ENCODE peak calls at places on chromosomes 1 and 21, in ten cellular contexts. A, I, O, K, C, B, L, F, M and S are unnamed samples.
A peak's percentile ranks its signal among the peaks of the same experiment; 100 is the strongest.

GRCh38 chr1:66752000-66752592 is at the start of gene DYNLT5:
- DNase-seq in M (peak; percentile 56), A (peak; percentile 60), O (no peak), F (no peak), I (no peak), B (peak; percentile 25), K (no peak), L (no peak), C (peak; percentile 78), S (peak; percentile 49)

GRCh38 chr1:198856601-198857000 is 217.8 kb downstream of the PTPRC start:
- DNase-seq in I (no peak), F (no peak), K (no peak), M (no peak), O (no peak), L (no peak), C (no peak), A (peak; percentile 77), B (no peak), S (no peak)

GRCh38 chr21:31900121-31900895 is 27.5 kb downstream of the HUNK start:
- DNase-seq in M (no peak), A (no peak), O (no peak), C (no peak), L (peak; percentile 99), K (no peak), I (no peak), B (peak; percentile 79), F (no peak), S (no peak)

GRCh38 chr1:14167889-14168288 is 430.6 kb upstream of the KAZN start:
- DNase-seq in K (no peak), C (no peak), B (no peak), A (no peak), M (no peak), I (no peak), L (no peak), O (no peak), F (no peak), S (no peak)

GRCh38 chr1:83554174-83554573 is 444.8 kb downstream of the TTLL7 start:
- DNase-seq in M (no peak), C (peak; percentile 45), I (no peak), B (no peak), F (no peak), A (peak; percentile 1), K (no peak), O (no peak), L (no peak), S (peak; percentile 26)

GRCh38 chr1:157367091-157367739 is 185.1 kb downstream of the FCRL5 start:
- DNase-seq in C (no peak), M (no peak), I (no peak), F (no peak), O (no peak), K (no peak), B (no peak), L (no peak), A (no peak), S (no peak)

GRCh38 chr1:21572735-21573277 is 63.6 kb downstream of the ALPL start:
- DNase-seq in O (no peak), A (no peak), B (no peak), I (no peak), M (no peak), C (no peak), K (no peak), F (no peak), L (no peak), S (no peak)

GRCh38 chr1:67664048-67664447 is 21.0 kb upstream of the GADD45A start:
- DNase-seq in L (peak; percentile 93), M (no peak), F (no peak), B (no peak), O (no peak), I (no peak), A (peak; percentile 23), C (no peak), K (no peak), S (no peak)

GRCh38 chr1:43522776-43523480 is 7.8 kb upstream of the PTPRF start:
- DNase-seq in A (peak; percentile 60), B (peak; percentile 91), K (no peak), M (no peak), I (no peak), L (peak; percentile 86), F (peak; percentile 87), O (no peak), C (no peak), S (no peak)

GRCh38 chr1:52253421-52253820 is 111.5 kb downstream of the ZFYVE9 start:
- DNase-seq in B (no peak), K (no peak), M (no peak), C (no peak), F (no peak), I (no peak), O (no peak), L (no peak), A (no peak), S (no peak)

GRCh38 chr1:87325982-87326738 is 2.5 kb upstream of the LMO4 start:
- DNase-seq in C (peak; percentile 40), O (peak; percentile 58), B (no peak), I (no peak), A (peak; percentile 51), F (no peak), K (peak; percentile 75), L (peak; percentile 44), M (peak; percentile 26), S (peak; percentile 67)

GRCh38 chr1:183472488-183473285 is at the start of gene SMG7:
- DNase-seq in L (no peak), O (peak; percentile 58), I (peak; percentile 29), B (peak; percentile 65), A (peak; percentile 41), K (no peak), C (peak; percentile 44), F (no peak), M (no peak), S (peak; percentile 49)

GRCh38 chr21:42567861-42568260 is 54.2 kb downstream of the SLC37A1 start:
- DNase-seq in I (no peak), C (no peak), O (no peak), B (peak; percentile 6), F (no peak), L (no peak), M (no peak), K (no peak), A (no peak), S (peak; percentile 4)

GRCh38 chr1:26336477-26337205 is 17.3 kb downstream of the CRYBG2 start:
- DNase-seq in O (peak; percentile 81), K (peak; percentile 82), M (no peak), C (peak; percentile 95), A (peak; percentile 21), B (peak; percentile 90), F (no peak), L (no peak), I (peak; percentile 89), S (peak; percentile 81)

GRCh38 chr1:171805395-171806115 is 24.1 kb downstream of the METTL13 start:
- DNase-seq in B (no peak), I (peak; percentile 31), M (no peak), F (no peak), K (no peak), O (no peak), C (no peak), L (no peak), A (peak; percentile 23), S (no peak)

GRCh38 chr1:9362488-9362887 is 69.8 kb downstream of the SPSB1 start:
- DNase-seq in I (no peak), A (no peak), K (no peak), O (no peak), M (peak; percentile 59), B (no peak), L (no peak), F (no peak), C (no peak), S (no peak)

GRCh38 chr21:29343517-29343916 is 44.8 kb downstream of the BACH1 start:
- DNase-seq in I (no peak), B (no peak), O (no peak), M (no peak), A (peak; percentile 88), L (no peak), K (no peak), F (peak; percentile 77), C (no peak), S (no peak)

GRCh38 chr1:3773572-3774502 is 1.3 kb downstream of the SMIM1 start:
- DNase-seq in O (no peak), M (no peak), C (no peak), B (no peak), K (no peak), A (no peak), F (no peak), L (peak; percentile 13), I (no peak), S (no peak)

GRCh38 chr1:221672160-221672762 is 69.6 kb downstream of the DUSP10 start:
- DNase-seq in F (peak; percentile 56), O (no peak), L (no peak), B (no peak), I (no peak), M (no peak), C (no peak), K (no peak), A (peak; percentile 22), S (no peak)

GRCh38 chr1:201261771-201262547 is 21.3 kb upstream of the PKP1 start:
- DNase-seq in A (no peak), L (no peak), I (no peak), F (no peak), B (no peak), O (no peak), K (no peak), C (no peak), M (no peak), S (no peak)

GRCh38 chr21:43331962-43332458 is 94.9 kb downstream of the SIK1 start:
- DNase-seq in L (no peak), K (no peak), I (no peak), M (peak; percentile 72), B (no peak), F (no peak), C (no peak), A (peak; percentile 95), O (no peak), S (peak; percentile 54)

GRCh38 chr1:147772540-147772939 is 12.1 kb upstream of the GJA5 start:
- DNase-seq in K (no peak), I (no peak), O (no peak), L (no peak), A (peak; percentile 4), F (no peak), B (no peak), M (no peak), C (no peak), S (no peak)

GRCh38 chr1:203519053-203519770 is 25.3 kb downstream of the OPTC start:
- DNase-seq in B (no peak), O (no peak), F (no peak), L (no peak), C (peak; percentile 94), I (no peak), A (no peak), M (no peak), K (no peak), S (no peak)

GRCh38 chr1:2539312-2539907 is 9.3 kb upstream of the HES5 start:
- DNase-seq in A (no peak), C (peak; percentile 79), L (no peak), K (no peak), I (no peak), O (peak; percentile 48), F (no peak), M (no peak), B (no peak), S (no peak)

GRCh38 chr1:167016090-167016750 is 27.1 kb downstream of the MAEL start:
- DNase-seq in C (no peak), B (no peak), A (no peak), O (no peak), L (no peak), F (no peak), I (no peak), M (no peak), K (no peak), S (no peak)

GRCh38 chr1:41713557-41714327 is 205.0 kb downstream of the HIVEP3 start:
- DNase-seq in O (no peak), A (peak; percentile 89), K (no peak), M (no peak), F (peak; percentile 70), I (no peak), B (no peak), C (no peak), L (no peak), S (no peak)

GRCh38 chr1:177586429-177586828 is 383.4 kb downstream of the SEC16B start:
- DNase-seq in O (no peak), B (no peak), A (peak; percentile 1), C (no peak), L (no peak), M (no peak), F (peak; percentile 82), K (no peak), I (no peak), S (no peak)

GRCh38 chr21:39705849-39706248 is 39.1 kb upstream of the IGSF5 start:
- DNase-seq in K (no peak), M (no peak), I (no peak), B (no peak), A (peak; percentile 7), L (no peak), C (no peak), F (no peak), O (no peak), S (no peak)